ENCODE peak calls at places on chromosomes 3 and 15, in four cellular contexts. One of them, this sample, is unnamed.

GRCh38 chr3:193980326-193980725 is 155.6 kb upstream of the HES1 start:
- DNase-seq in GM04504: no peak
- DNase-seq in stimulated activated CD8-positive, alpha-beta memory T cell treated with anti-CD3 and anti-CD28 coated beads, Interleukin-4, amount 100 ng/mL, for 24 hours: no peak
- DNase-seq in heart left ventricle: no peak
- DNase-seq in this sample: no peak

GRCh38 chr3:195475614-195476013 is 32.8 kb upstream of the ACAP2 start:
- DNase-seq in heart left ventricle: no peak
- DNase-seq in GM04504: no peak
- DNase-seq in stimulated activated CD8-positive, alpha-beta memory T cell treated with anti-CD3 and anti-CD28 coated beads, Interleukin-4, amount 100 ng/mL, for 24 hours: no peak
- DNase-seq in this sample: no peak

GRCh38 chr3:196016485-196016884 is 65.4 kb downstream of the TFRC start:
- DNase-seq in stimulated activated CD8-positive, alpha-beta memory T cell treated with anti-CD3 and anti-CD28 coated beads, Interleukin-4, amount 100 ng/mL, for 24 hours: no peak
- DNase-seq in heart left ventricle: no peak
- DNase-seq in GM04504: peak
- DNase-seq in this sample: no peak

GRCh38 chr3:45597581-45597980 is 3.0 kb downstream of the LIMD1 start:
- DNase-seq in GM04504: no peak
- DNase-seq in heart left ventricle: no peak
- DNase-seq in stimulated activated CD8-positive, alpha-beta memory T cell treated with anti-CD3 and anti-CD28 coated beads, Interleukin-4, amount 100 ng/mL, for 24 hours: no peak
- DNase-seq in this sample: no peak

GRCh38 chr3:186510374-186511079 is 33.7 kb downstream of the CRYGS start:
- DNase-seq in heart left ventricle: no peak
- DNase-seq in GM04504: no peak
- DNase-seq in stimulated activated CD8-positive, alpha-beta memory T cell treated with anti-CD3 and anti-CD28 coated beads, Interleukin-4, amount 100 ng/mL, for 24 hours: no peak
- DNase-seq in this sample: no peak

GRCh38 chr15:41233367-41233771 is 2.3 kb downstream of the CHP1 start:
- DNase-seq in stimulated activated CD8-positive, alpha-beta memory T cell treated with anti-CD3 and anti-CD28 coated beads, Interleukin-4, amount 100 ng/mL, for 24 hours: no peak
- DNase-seq in heart left ventricle: no peak
- DNase-seq in GM04504: peak
- DNase-seq in this sample: no peak

GRCh38 chr3:180747805-180748361 is 68.6 kb upstream of the CCDC39 start:
- DNase-seq in GM04504: no peak
- DNase-seq in stimulated activated CD8-positive, alpha-beta memory T cell treated with anti-CD3 and anti-CD28 coated beads, Interleukin-4, amount 100 ng/mL, for 24 hours: no peak
- DNase-seq in heart left ventricle: no peak
- DNase-seq in this sample: no peak

GRCh38 chr3:52777127-52777958 is at the start of gene ITIH1:
- DNase-seq in stimulated activated CD8-positive, alpha-beta memory T cell treated with anti-CD3 and anti-CD28 coated beads, Interleukin-4, amount 100 ng/mL, for 24 hours: no peak
- DNase-seq in heart left ventricle: no peak
- DNase-seq in GM04504: no peak
- DNase-seq in this sample: no peak

GRCh38 chr15:94576889-94577533 is 345.6 kb downstream of the MCTP2 start:
- DNase-seq in heart left ventricle: no peak
- DNase-seq in stimulated activated CD8-positive, alpha-beta memory T cell treated with anti-CD3 and anti-CD28 coated beads, Interleukin-4, amount 100 ng/mL, for 24 hours: peak
- DNase-seq in GM04504: no peak
- DNase-seq in this sample: peak

GRCh38 chr3:174295336-174295735 is 563.8 kb upstream of the NAALADL2 start:
- DNase-seq in heart left ventricle: no peak
- DNase-seq in GM04504: peak
- DNase-seq in stimulated activated CD8-positive, alpha-beta memory T cell treated with anti-CD3 and anti-CD28 coated beads, Interleukin-4, amount 100 ng/mL, for 24 hours: no peak
- DNase-seq in this sample: no peak

GRCh38 chr3:126081618-126082333 is 2.1 kb downstream of the SLC41A3 start:
- DNase-seq in stimulated activated CD8-positive, alpha-beta memory T cell treated with anti-CD3 and anti-CD28 coated beads, Interleukin-4, amount 100 ng/mL, for 24 hours: no peak
- DNase-seq in heart left ventricle: no peak
- DNase-seq in GM04504: no peak
- DNase-seq in this sample: peak

GRCh38 chr15:99104788-99105515 is at the start of gene SYNM:
- DNase-seq in heart left ventricle: peak
- DNase-seq in stimulated activated CD8-positive, alpha-beta memory T cell treated with anti-CD3 and anti-CD28 coated beads, Interleukin-4, amount 100 ng/mL, for 24 hours: peak
- DNase-seq in GM04504: peak
- DNase-seq in this sample: no peak

GRCh38 chr3:185687479-185687878 is 101.4 kb downstream of the SENP2 start:
- DNase-seq in GM04504: no peak
- DNase-seq in stimulated activated CD8-positive, alpha-beta memory T cell treated with anti-CD3 and anti-CD28 coated beads, Interleukin-4, amount 100 ng/mL, for 24 hours: no peak
- DNase-seq in heart left ventricle: no peak
- DNase-seq in this sample: no peak

GRCh38 chr15:46277994-46278885 is 643.4 kb downstream of the SQOR start:
- DNase-seq in GM04504: no peak
- DNase-seq in stimulated activated CD8-positive, alpha-beta memory T cell treated with anti-CD3 and anti-CD28 coated beads, Interleukin-4, amount 100 ng/mL, for 24 hours: no peak
- DNase-seq in heart left ventricle: no peak
- DNase-seq in this sample: no peak

GRCh38 chr3:85710490-85710889 is 751.7 kb downstream of the CADM2 start:
- DNase-seq in heart left ventricle: no peak
- DNase-seq in stimulated activated CD8-positive, alpha-beta memory T cell treated with anti-CD3 and anti-CD28 coated beads, Interleukin-4, amount 100 ng/mL, for 24 hours: no peak
- DNase-seq in GM04504: no peak
- DNase-seq in this sample: no peak

GRCh38 chr15:68364028-68364659 is 67.8 kb downstream of the ITGA11 start:
- DNase-seq in stimulated activated CD8-positive, alpha-beta memory T cell treated with anti-CD3 and anti-CD28 coated beads, Interleukin-4, amount 100 ng/mL, for 24 hours: no peak
- DNase-seq in GM04504: no peak
- DNase-seq in heart left ventricle: peak
- DNase-seq in this sample: no peak

GRCh38 chr3:53242155-53242554 is 13.7 kb downstream of the TKT start:
- DNase-seq in stimulated activated CD8-positive, alpha-beta memory T cell treated with anti-CD3 and anti-CD28 coated beads, Interleukin-4, amount 100 ng/mL, for 24 hours: no peak
- DNase-seq in heart left ventricle: no peak
- DNase-seq in GM04504: no peak
- DNase-seq in this sample: no peak

GRCh38 chr3:97111237-97111636 is 296.8 kb downstream of the EPHA6 start:
- DNase-seq in heart left ventricle: no peak
- DNase-seq in GM04504: no peak
- DNase-seq in stimulated activated CD8-positive, alpha-beta memory T cell treated with anti-CD3 and anti-CD28 coated beads, Interleukin-4, amount 100 ng/mL, for 24 hours: no peak
- DNase-seq in this sample: no peak

GRCh38 chr3:13158871-13159270 is 85.6 kb upstream of the IQSEC1 start:
- DNase-seq in stimulated activated CD8-positive, alpha-beta memory T cell treated with anti-CD3 and anti-CD28 coated beads, Interleukin-4, amount 100 ng/mL, for 24 hours: no peak
- DNase-seq in GM04504: no peak
- DNase-seq in heart left ventricle: no peak
- DNase-seq in this sample: no peak

GRCh38 chr3:172550347-172550943 is 27.2 kb upstream of the TNFSF10 start:
- DNase-seq in stimulated activated CD8-positive, alpha-beta memory T cell treated with anti-CD3 and anti-CD28 coated beads, Interleukin-4, amount 100 ng/mL, for 24 hours: peak
- DNase-seq in heart left ventricle: no peak
- DNase-seq in GM04504: peak
- DNase-seq in this sample: peak

GRCh38 chr3:133930341-133930933 is 34.8 kb upstream of the RAB6B start:
- DNase-seq in heart left ventricle: no peak
- DNase-seq in GM04504: no peak
- DNase-seq in stimulated activated CD8-positive, alpha-beta memory T cell treated with anti-CD3 and anti-CD28 coated beads, Interleukin-4, amount 100 ng/mL, for 24 hours: no peak
- DNase-seq in this sample: no peak

GRCh38 chr15:67997996-67998395 is 56.1 kb upstream of the PIAS1 start:
- DNase-seq in stimulated activated CD8-positive, alpha-beta memory T cell treated with anti-CD3 and anti-CD28 coated beads, Interleukin-4, amount 100 ng/mL, for 24 hours: no peak
- DNase-seq in heart left ventricle: no peak
- DNase-seq in GM04504: peak
- DNase-seq in this sample: no peak

GRCh38 chr3:106305127-106305526 is 436.3 kb upstream of the CBLB start:
- DNase-seq in stimulated activated CD8-positive, alpha-beta memory T cell treated with anti-CD3 and anti-CD28 coated beads, Interleukin-4, amount 100 ng/mL, for 24 hours: no peak
- DNase-seq in heart left ventricle: no peak
- DNase-seq in GM04504: no peak
- DNase-seq in this sample: no peak

GRCh38 chr15:28023933-28024888 is 74.9 kb downstream of the OCA2 start:
- DNase-seq in heart left ventricle: no peak
- DNase-seq in GM04504: no peak
- DNase-seq in stimulated activated CD8-positive, alpha-beta memory T cell treated with anti-CD3 and anti-CD28 coated beads, Interleukin-4, amount 100 ng/mL, for 24 hours: no peak
- DNase-seq in this sample: no peak

GRCh38 chr15:75650908-75651809 is 3.4 kb downstream of the SNX33 start:
- DNase-seq in stimulated activated CD8-positive, alpha-beta memory T cell treated with anti-CD3 and anti-CD28 coated beads, Interleukin-4, amount 100 ng/mL, for 24 hours: no peak
- DNase-seq in GM04504: no peak
- DNase-seq in heart left ventricle: peak
- DNase-seq in this sample: no peak

GRCh38 chr15:32877201-32877600 is 159.4 kb downstream of the GREM1 start:
- DNase-seq in GM04504: no peak
- DNase-seq in stimulated activated CD8-positive, alpha-beta memory T cell treated with anti-CD3 and anti-CD28 coated beads, Interleukin-4, amount 100 ng/mL, for 24 hours: no peak
- DNase-seq in heart left ventricle: no peak
- DNase-seq in this sample: no peak

GRCh38 chr3:193827831-193828230 is 234.8 kb downstream of the OPA1 start:
- DNase-seq in stimulated activated CD8-positive, alpha-beta memory T cell treated with anti-CD3 and anti-CD28 coated beads, Interleukin-4, amount 100 ng/mL, for 24 hours: no peak
- DNase-seq in heart left ventricle: no peak
- DNase-seq in GM04504: no peak
- DNase-seq in this sample: no peak

GRCh38 chr15:36831915-36832310 is 252.5 kb downstream of the CDIN1 start:
- DNase-seq in GM04504: no peak
- DNase-seq in stimulated activated CD8-positive, alpha-beta memory T cell treated with anti-CD3 and anti-CD28 coated beads, Interleukin-4, amount 100 ng/mL, for 24 hours: no peak
- DNase-seq in heart left ventricle: no peak
- DNase-seq in this sample: no peak

GRCh38 chr3:15102256-15102655 is 3.3 kb upstream of the RBSN start:
- DNase-seq in heart left ventricle: peak
- DNase-seq in stimulated activated CD8-positive, alpha-beta memory T cell treated with anti-CD3 and anti-CD28 coated beads, Interleukin-4, amount 100 ng/mL, for 24 hours: no peak
- DNase-seq in GM04504: no peak
- DNase-seq in this sample: no peak

GRCh38 chr3:183653209-183654064 is 18.0 kb downstream of the KLHL24 start:
- DNase-seq in stimulated activated CD8-positive, alpha-beta memory T cell treated with anti-CD3 and anti-CD28 coated beads, Interleukin-4, amount 100 ng/mL, for 24 hours: no peak
- DNase-seq in GM04504: no peak
- DNase-seq in heart left ventricle: no peak
- DNase-seq in this sample: no peak

GRCh38 chr3:120497318-120497717 is 46.5 kb upstream of the FSTL1 start:
- DNase-seq in heart left ventricle: peak
- DNase-seq in stimulated activated CD8-positive, alpha-beta memory T cell treated with anti-CD3 and anti-CD28 coated beads, Interleukin-4, amount 100 ng/mL, for 24 hours: no peak
- DNase-seq in GM04504: peak
- DNase-seq in this sample: no peak

GRCh38 chr3:146895026-146895749 is 290.0 kb upstream of the PLSCR5 start:
- DNase-seq in GM04504: peak
- DNase-seq in stimulated activated CD8-positive, alpha-beta memory T cell treated with anti-CD3 and anti-CD28 coated beads, Interleukin-4, amount 100 ng/mL, for 24 hours: no peak
- DNase-seq in heart left ventricle: no peak
- DNase-seq in this sample: no peak

This sample was measured in NK-92 treated with Interleukin-12 subunit alpha and Interleukin-12 subunit beta, amount 100 ng/mL, for 24 hours.